ENCODE peak calls at places on chromosomes 11 and 22, in nine cellular contexts. U is fibroblast of pulmonary artery, A is astrocyte of the spinal cord, X is neural progenitor cell, L is brain microvascular endothelial cell, Z is A549, O is prostate gland, E is cardiac fibroblast, I is cardiac muscle cell. R is an unnamed sample.

GRCh38 chr11:64516226-64516625 is 74.8 kb upstream of the SLC22A12 start:
- DNase-seq in U (no peak), A (no peak), X (no peak), L (no peak), Z (no peak), O (no peak), E (no peak), I (no peak), R (no peak)

GRCh38 chr11:12125609-12126149 is 15.3 kb downstream of the MICAL2 start:
- DNase-seq in U (no peak), A (no peak), X (no peak), L (no peak), Z (no peak), O (no peak), E (no peak), I (no peak), R (no peak)

GRCh38 chr22:35506259-35506570 is 34.4 kb upstream of the RASD2 start:
- DNase-seq in U (no peak), A (no peak), X (no peak), L (no peak), Z (no peak), O (peak), E (no peak), I (no peak), R (no peak)

GRCh38 chr22:27639180-27640086 is 162.1 kb downstream of the MN1 start:
- DNase-seq in U (no peak), A (no peak), X (no peak), L (no peak), Z (no peak), O (no peak), E (no peak), I (no peak), R (no peak)

GRCh38 chr22:36365020-36365411 is 22.8 kb downstream of the MYH9 start:
- DNase-seq in U (peak), A (peak), X (peak), L (peak), Z (peak), O (no peak), E (peak), I (peak), R (peak)

GRCh38 chr22:49934144-49934890 is 15.9 kb downstream of the CRELD2 start:
- DNase-seq in U (no peak), A (peak), X (no peak), L (no peak), Z (no peak), O (peak), E (peak), I (no peak), R (no peak)

GRCh38 chr11:73312806-73313403 is 4.8 kb downstream of the ARHGEF17 start:
- DNase-seq in U (no peak), A (peak), X (no peak), L (peak), Z (no peak), O (no peak), E (no peak), I (no peak), R (no peak)

GRCh38 chr11:74319139-74319538 is 7.7 kb upstream of the P4HA3 start:
- DNase-seq in U (peak), A (peak), X (no peak), L (peak), Z (peak), O (no peak), E (peak), I (peak), R (peak)

GRCh38 chr22:35458547-35459422 is 58.8 kb downstream of the MCM5 start:
- DNase-seq in U (no peak), A (no peak), X (peak), L (no peak), Z (no peak), O (no peak), E (no peak), I (no peak), R (no peak)

GRCh38 chr22:47259990-47260389 is 497.5 kb downstream of the TBC1D22A start:
- DNase-seq in U (no peak), A (no peak), X (no peak), L (no peak), Z (peak), O (no peak), E (no peak), I (no peak), R (no peak)

GRCh38 chr11:82683029-82683428 is 50.6 kb downstream of the FAM181B start:
- DNase-seq in U (no peak), A (no peak), X (no peak), L (no peak), Z (no peak), O (no peak), E (no peak), I (no peak), R (no peak)

GRCh38 chr11:116642481-116642880 is 130.3 kb downstream of the BUD13 start:
- DNase-seq in U (no peak), A (no peak), X (no peak), L (no peak), Z (no peak), O (no peak), E (no peak), I (no peak), R (no peak)

GRCh38 chr11:117519590-117519989 is 191.9 kb downstream of the CEP164 start:
- DNase-seq in U (no peak), A (no peak), X (no peak), L (no peak), Z (no peak), O (no peak), E (no peak), I (no peak), R (no peak)

GRCh38 chr11:61153593-61154090 is 7.6 kb downstream of the VPS37C start:
- DNase-seq in U (peak), A (no peak), X (no peak), L (no peak), Z (no peak), O (no peak), E (peak), I (peak), R (no peak)

GRCh38 chr11:35126000-35126878 is 12.7 kb upstream of the CD44 start:
- DNase-seq in U (no peak), A (no peak), X (no peak), L (no peak), Z (no peak), O (no peak), E (no peak), I (no peak), R (no peak)

GRCh38 chr11:10584071-10584501 is 15.6 kb upstream of the LYVE1 start:
- DNase-seq in U (peak), A (peak), X (no peak), L (no peak), Z (no peak), O (no peak), E (peak), I (peak), R (peak)

GRCh38 chr11:72338741-72339140 is 94.8 kb upstream of the PHOX2A start:
- DNase-seq in U (no peak), A (no peak), X (no peak), L (no peak), Z (peak), O (no peak), E (no peak), I (no peak), R (no peak)

GRCh38 chr11:75079546-75079945 is 17.1 kb downstream of the OR2AT4 start:
- DNase-seq in U (no peak), A (no peak), X (no peak), L (no peak), Z (no peak), O (no peak), E (no peak), I (no peak), R (no peak)

GRCh38 chr11:67438121-67438902 is 830 bp upstream of the PTPRCAP start:
- DNase-seq in U (no peak), A (no peak), X (no peak), L (no peak), Z (no peak), O (no peak), E (no peak), I (no peak), R (no peak)

GRCh38 chr11:33376331-33377099 is 119.3 kb downstream of the HIPK3 start:
- DNase-seq in U (peak), A (no peak), X (peak), L (no peak), Z (no peak), O (no peak), E (peak), I (peak), R (no peak)

GRCh38 chr11:90493379-90493778 is 270.5 kb upstream of the CHORDC1 start:
- DNase-seq in U (no peak), A (no peak), X (no peak), L (no peak), Z (no peak), O (no peak), E (no peak), I (no peak), R (no peak)

GRCh38 chr11:100635194-100635593 is 51.9 kb upstream of the ARHGAP42 start:
- DNase-seq in U (no peak), A (no peak), X (no peak), L (no peak), Z (no peak), O (no peak), E (no peak), I (no peak), R (no peak)

GRCh38 chr11:4647795-4648194 is 4.0 kb downstream of the OR51E1 start:
- DNase-seq in U (no peak), A (no peak), X (no peak), L (no peak), Z (no peak), O (no peak), E (no peak), I (no peak), R (no peak)

GRCh38 chr11:105371311-105371710 is 231.7 kb upstream of the CARD18 start:
- DNase-seq in U (no peak), A (no peak), X (no peak), L (no peak), Z (no peak), O (no peak), E (no peak), I (no peak), R (no peak)

GRCh38 chr11:120172054-120172881 is 34.4 kb upstream of the TRIM29 start:
- DNase-seq in U (peak), A (peak), X (peak), L (peak), Z (peak), O (peak), E (peak), I (peak), R (peak)

GRCh38 chr11:32891657-32892354 is 805 bp upstream of the QSER1 start:
- DNase-seq in U (peak), A (no peak), X (no peak), L (no peak), Z (no peak), O (no peak), E (no peak), I (peak), R (no peak)

GRCh38 chr22:41862530-41863266 is 29.8 kb downstream of the SREBF2 start:
- DNase-seq in U (no peak), A (no peak), X (no peak), L (no peak), Z (no peak), O (no peak), E (no peak), I (no peak), R (no peak)

GRCh38 chr11:95101935-95102334 is 12.3 kb downstream of the ENDOD1 start:
- DNase-seq in U (no peak), A (no peak), X (no peak), L (no peak), Z (no peak), O (no peak), E (no peak), I (no peak), R (no peak)

GRCh38 chr11:45371251-45371749 is 85.2 kb upstream of the SYT13 start:
- DNase-seq in U (peak), A (peak), X (peak), L (peak), Z (peak), O (peak), E (peak), I (peak), R (peak)

GRCh38 chr22:43504068-43504467 is 92.3 kb downstream of the MPPED1 start:
- DNase-seq in U (no peak), A (no peak), X (no peak), L (no peak), Z (no peak), O (no peak), E (no peak), I (no peak), R (no peak)

GRCh38 chr22:17106161-17106784 is 14.9 kb downstream of the TMEM121B start:
- DNase-seq in U (no peak), A (no peak), X (peak), L (no peak), Z (no peak), O (no peak), E (no peak), I (no peak), R (no peak)

GRCh38 chr11:17221968-17222367 is 14.2 kb upstream of the PIK3C2A start:
- DNase-seq in U (peak), A (peak), X (no peak), L (peak), Z (no peak), O (no peak), E (peak), I (peak), R (no peak)

GRCh38 chr11:17217395-17217794 is 9.6 kb upstream of the PIK3C2A start:
- DNase-seq in U (no peak), A (no peak), X (no peak), L (no peak), Z (no peak), O (no peak), E (no peak), I (no peak), R (no peak)

GRCh38 chr11:17214338-17214737 is 6.6 kb upstream of the PIK3C2A start:
- DNase-seq in U (no peak), A (no peak), X (no peak), L (no peak), Z (no peak), O (no peak), E (no peak), I (no peak), R (no peak)

GRCh38 chr11:17219016-17219415 is 11.2 kb upstream of the PIK3C2A start:
- DNase-seq in U (no peak), A (no peak), X (no peak), L (no peak), Z (no peak), O (no peak), E (no peak), I (peak), R (no peak)

DNA sequence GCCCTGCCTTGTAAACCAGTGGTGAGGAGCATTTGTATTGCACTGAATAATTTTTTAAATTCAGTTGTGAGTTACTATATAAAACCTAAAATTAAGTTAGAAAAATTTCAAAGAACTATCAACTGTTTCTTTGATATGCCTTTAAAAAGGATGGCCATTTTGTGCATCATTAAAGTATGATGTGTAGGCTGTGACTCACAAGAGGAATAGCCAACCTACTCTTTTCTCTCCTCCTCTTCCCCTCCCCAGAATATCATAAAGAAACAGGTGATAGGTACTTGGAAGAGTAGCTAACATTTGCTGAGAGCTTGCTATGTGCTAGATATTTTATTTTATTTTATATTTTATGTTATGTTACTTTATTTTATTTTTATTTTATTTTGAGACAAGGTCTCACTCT is 10.6 kb upstream of the PIK3C2A start:
- DNase-seq in U (no peak), A (no peak), X (no peak), L (no peak), Z (no peak), O (no peak), E (no peak), I (no peak), R (no peak)
- H3K4me3 ChIP-seq in U (no peak), A (no peak), X (no peak), L (no peak), Z (no peak), O (no peak), E (no peak), I (no peak), R (no peak)

GRCh38 chr22:21000987-21001600 is 824 bp downstream of the THAP7 start:
- DNase-seq in U (no peak), A (no peak), X (no peak), L (no peak), Z (no peak), O (no peak), E (no peak), I (no peak), R (no peak)

GRCh38 chr22:21000215-21000986 is 1.5 kb downstream of the THAP7 start:
- DNase-seq in U (no peak), A (no peak), X (no peak), L (no peak), Z (no peak), O (no peak), E (no peak), I (peak), R (no peak)

GRCh38 chr22:20999350-21000214 is 2.3 kb downstream of the THAP7 start:
- DNase-seq in U (no peak), A (no peak), X (no peak), L (no peak), Z (no peak), O (no peak), E (no peak), I (no peak), R (no peak)

GRCh38 chr22:21001601-21002325 is at the start of gene THAP7:
- DNase-seq in U (peak), A (peak), X (peak), L (peak), Z (peak), O (peak), E (peak), I (peak), R (peak)

DNA sequence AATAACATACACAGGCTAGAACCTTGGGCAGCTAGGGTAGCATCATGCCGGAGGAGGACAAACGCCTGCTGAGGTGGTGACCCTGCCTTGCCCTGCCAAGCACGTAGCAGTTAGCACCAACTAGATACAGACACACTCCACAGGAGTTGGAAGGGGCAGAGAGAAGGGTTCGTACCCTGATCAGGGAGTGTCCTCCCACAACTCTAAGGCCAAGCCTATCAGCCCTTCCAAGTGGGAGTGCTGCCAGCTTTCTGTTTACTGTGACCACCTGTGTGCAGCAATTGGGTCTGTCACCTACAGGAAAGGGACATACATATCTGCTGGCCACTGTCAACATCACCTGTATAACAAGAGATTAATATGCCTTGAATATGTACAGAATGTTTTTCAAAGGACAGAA is 1.9 kb upstream of the THAP7 start:
- DNase-seq in U (no peak), A (no peak), X (no peak), L (no peak), Z (no peak), O (no peak), E (no peak), I (no peak), R (no peak)
- TF ChIP-seq CTCF in U (no peak), A (no peak), X (no peak), L (no peak), Z (no peak), O (no peak), E (no peak), I (no peak), R (no peak)

GRCh38 chr11:8593455-8593854 is 573 bp downstream of the STK33 start:
- DNase-seq in U (no peak), A (no peak), X (no peak), L (no peak), Z (no peak), O (no peak), E (no peak), I (no peak), R (no peak)
- H3K4me3 ChIP-seq in U (peak), A (peak), X (peak), L (peak), Z (peak), O (peak), E (peak), I (peak), R (peak)

GRCh38 chr11:127074151-127074761 is 73.7 kb upstream of the KIRREL3 start:
- DNase-seq in U (peak), A (peak), X (peak), L (peak), Z (peak), O (no peak), E (peak), I (peak), R (peak)
- TF ChIP-seq CTCF in U (no peak), A (peak), X (peak), L (peak), Z (peak), O (no peak), E (peak), I (no peak), R (peak)

DNA sequence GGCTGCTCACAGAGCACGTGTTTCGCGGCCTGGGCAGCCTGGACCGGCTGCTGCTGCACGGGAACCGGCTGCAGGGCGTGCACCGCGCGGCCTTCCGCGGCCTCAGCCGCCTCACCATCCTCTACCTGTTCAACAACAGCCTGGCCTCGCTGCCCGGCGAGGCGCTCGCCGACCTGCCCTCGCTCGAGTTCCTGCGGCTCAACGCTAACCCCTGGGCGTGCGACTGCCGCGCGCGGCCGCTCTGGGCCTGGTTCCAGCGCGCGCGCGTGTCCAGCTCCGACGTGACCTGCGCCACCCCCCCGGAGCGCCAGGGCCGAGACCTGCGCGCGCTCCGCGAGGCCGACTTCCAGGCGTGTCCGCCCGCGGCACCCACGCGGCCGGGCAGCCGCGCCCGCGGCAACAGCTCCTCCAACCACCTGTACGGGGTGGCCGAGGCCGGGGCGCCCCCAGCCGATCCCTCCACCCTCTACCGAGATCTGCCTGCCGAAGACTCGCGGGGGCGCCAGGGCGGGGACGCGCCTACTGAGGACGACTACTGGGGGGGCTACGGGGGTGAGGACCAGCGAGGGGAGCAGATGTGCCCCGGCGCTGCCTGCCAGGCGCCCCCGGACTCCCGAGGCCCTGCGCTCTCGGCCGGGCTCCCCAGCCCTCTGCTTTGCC is 16.0 kb downstream of the RTN4RL2 start:
- DNase-seq in U (no peak), A (no peak), X (peak), L (no peak), Z (no peak), O (peak), E (no peak), I (no peak), R (no peak)
- H3K4me3 ChIP-seq in U (no peak), A (no peak), X (peak), L (peak), Z (peak), O (peak), E (no peak), I (peak), R (peak)

DNA sequence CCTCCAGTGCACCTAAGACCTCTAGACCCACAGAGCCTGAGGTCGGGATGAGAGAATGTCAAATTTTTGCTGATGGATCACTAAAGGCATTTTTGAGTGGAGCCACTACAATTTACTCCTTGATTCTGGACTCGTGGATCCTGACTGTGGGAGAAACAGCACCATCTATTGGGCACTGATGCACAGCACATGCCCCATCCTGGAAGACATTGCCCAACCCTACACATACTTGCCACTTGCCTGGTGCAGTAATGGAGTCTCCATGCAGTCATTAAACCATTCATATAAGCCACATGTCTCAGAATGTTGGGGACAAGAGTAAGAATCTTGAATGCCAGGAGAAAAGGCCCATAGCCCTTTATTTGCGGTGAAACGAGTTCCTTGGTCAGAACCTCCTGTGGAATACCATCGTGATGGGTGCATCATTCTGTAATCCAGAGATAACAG is 103.9 kb downstream of the GGTLC2 start:
- DNase-seq in U (peak), A (peak), X (peak), L (peak), Z (peak), O (peak), E (peak), I (peak), R (peak)
- TF ChIP-seq CTCF in U (peak), A (peak), X (peak), L (peak), Z (peak), O (peak), E (peak), I (peak), R (peak)

R was measured in astrocyte of the cerebellum.